ENCODE peak calls at places on chromosomes 12 and 14, in six cellular contexts. One of them, this sample, is unnamed.

GRCh38 chr12:69000540-69001243 is 67.7 kb upstream of the CPM start:
- DNase-seq in HepG2: no peak
- DNase-seq in GM12878: no peak
- DNase-seq in K562: no peak
- DNase-seq in endothelial cell of umbilical vein: no peak
- DNase-seq in A549: no peak
- DNase-seq in this sample: no peak

GRCh38 chr12:116026768-116027550 is 250.5 kb downstream of the MED13L start:
- DNase-seq in GM12878: no peak
- DNase-seq in A549: no peak
- DNase-seq in HepG2: no peak
- DNase-seq in K562: no peak
- DNase-seq in endothelial cell of umbilical vein: peak; percentile 41
- DNase-seq in this sample: no peak

GRCh38 chr12:51183816-51184215 is 10.9 kb upstream of the TFCP2 start:
- DNase-seq in A549: no peak
- DNase-seq in K562: no peak
- DNase-seq in HepG2: no peak
- DNase-seq in endothelial cell of umbilical vein: no peak
- DNase-seq in GM12878: no peak
- DNase-seq in this sample: no peak

GRCh38 chr12:68080577-68080976 is 79.0 kb downstream of the IFNG start:
- DNase-seq in A549: no peak
- DNase-seq in HepG2: no peak
- DNase-seq in GM12878: no peak
- DNase-seq in K562: no peak
- DNase-seq in endothelial cell of umbilical vein: no peak
- DNase-seq in this sample: no peak

GRCh38 chr14:44971459-44971858 is 9.5 kb downstream of the TOGARAM1 start:
- DNase-seq in endothelial cell of umbilical vein: no peak
- DNase-seq in K562: no peak
- DNase-seq in GM12878: no peak
- DNase-seq in A549: no peak
- DNase-seq in HepG2: no peak
- DNase-seq in this sample: no peak

GRCh38 chr12:6927379-6927991 is at the start of gene ATN1:
- DNase-seq in GM12878: no peak
- DNase-seq in K562: peak; percentile 76
- DNase-seq in endothelial cell of umbilical vein: peak; percentile 83
- DNase-seq in HepG2: no peak
- DNase-seq in A549: peak; percentile 56
- DNase-seq in this sample: peak; percentile 59

GRCh38 chr14:65361920-65362319 is 50.6 kb upstream of the FUT8 start:
- DNase-seq in K562: no peak
- DNase-seq in endothelial cell of umbilical vein: no peak
- DNase-seq in A549: no peak
- DNase-seq in HepG2: no peak
- DNase-seq in GM12878: no peak
- DNase-seq in this sample: no peak

GRCh38 chr14:24032727-24033418 is 18.9 kb upstream of the CARMIL3 start:
- DNase-seq in A549: peak; percentile 92
- DNase-seq in GM12878: no peak
- DNase-seq in K562: no peak
- DNase-seq in HepG2: peak; percentile 89
- DNase-seq in endothelial cell of umbilical vein: no peak
- DNase-seq in this sample: peak; percentile 79

GRCh38 chr12:111037047-111037446 is 116.7 kb upstream of the MYL2 start:
- DNase-seq in GM12878: no peak
- DNase-seq in HepG2: no peak
- DNase-seq in K562: no peak
- DNase-seq in A549: no peak
- DNase-seq in endothelial cell of umbilical vein: no peak
- DNase-seq in this sample: no peak

DNA sequence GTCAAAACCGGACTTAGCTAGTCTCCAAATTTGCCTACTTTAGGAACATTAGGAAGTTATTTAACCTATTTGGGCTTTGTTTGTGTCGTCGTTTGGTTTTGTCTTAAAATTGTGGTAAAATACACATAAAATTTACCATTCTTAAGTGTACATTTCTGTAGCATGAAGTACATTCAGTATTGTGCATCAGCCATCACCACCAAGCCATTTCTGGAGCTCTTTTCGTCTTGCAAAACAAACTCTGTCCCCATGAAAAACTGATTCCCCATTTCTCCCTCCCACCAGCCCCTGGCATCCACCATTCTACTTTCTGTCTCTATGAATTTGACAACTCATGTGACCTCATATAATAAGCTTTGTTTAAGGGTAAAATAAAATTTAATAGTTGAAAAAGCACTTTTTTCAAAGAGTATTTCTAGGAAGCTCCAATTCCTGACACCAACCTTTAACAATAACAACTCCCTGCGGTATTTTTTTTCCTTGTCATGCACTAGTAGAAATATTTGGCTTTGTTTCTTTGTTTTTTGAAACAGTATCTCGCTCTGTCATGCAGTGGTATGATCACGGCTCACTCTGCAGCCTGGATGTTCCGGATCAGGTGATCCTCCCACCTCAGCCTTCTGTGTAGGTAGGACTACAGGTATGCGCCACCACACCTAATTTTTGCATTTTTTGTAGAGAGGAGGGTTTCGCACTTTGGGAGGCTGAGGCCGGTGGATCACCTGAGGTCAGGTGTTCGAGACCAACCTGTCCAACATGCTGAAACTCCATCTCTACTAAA is 3.6 kb upstream of the UBC start:
- DNase-seq in HepG2: peak; percentile 49
- DNase-seq in GM12878: no peak
- DNase-seq in A549: no peak
- DNase-seq in K562: no peak
- DNase-seq in endothelial cell of umbilical vein: no peak
- DNase-seq in this sample: peak; percentile 22
- TF ChIP-seq MYC in HepG2: no peak
- TF ChIP-seq MYC in GM12878: no peak
- TF ChIP-seq MYC in A549: no peak
- TF ChIP-seq MYC in K562: no peak
- TF ChIP-seq MYC in endothelial cell of umbilical vein: no peak
- TF ChIP-seq MYC in this sample: no peak

GRCh38 chr14:38208825-38209562 is 1.3 kb downstream of the SSTR1 start:
- DNase-seq in K562: no peak
- DNase-seq in A549: no peak
- DNase-seq in HepG2: peak; percentile 33
- DNase-seq in endothelial cell of umbilical vein: peak; percentile 47
- DNase-seq in GM12878: no peak
- DNase-seq in this sample: no peak

GRCh38 chr14:38209572-38210159 is 2.0 kb downstream of the SSTR1 start:
- DNase-seq in GM12878: no peak
- DNase-seq in A549: no peak
- DNase-seq in K562: no peak
- DNase-seq in endothelial cell of umbilical vein: peak; percentile 29
- DNase-seq in HepG2: no peak
- DNase-seq in this sample: no peak

GRCh38 chr14:38211258-38211735 is 3.6 kb downstream of the SSTR1 start:
- DNase-seq in HepG2: no peak
- DNase-seq in A549: no peak
- DNase-seq in endothelial cell of umbilical vein: no peak
- DNase-seq in GM12878: no peak
- DNase-seq in K562: no peak
- DNase-seq in this sample: no peak

GRCh38 chr14:38210168-38210567 is 2.5 kb downstream of the SSTR1 start:
- DNase-seq in HepG2: no peak
- DNase-seq in A549: peak; percentile 24
- DNase-seq in endothelial cell of umbilical vein: peak; percentile 70
- DNase-seq in GM12878: no peak
- DNase-seq in K562: no peak
- DNase-seq in this sample: no peak

GRCh38 chr14:38210587-38211257 is 3.0 kb downstream of the SSTR1 start:
- DNase-seq in K562: no peak
- DNase-seq in GM12878: no peak
- DNase-seq in HepG2: no peak
- DNase-seq in endothelial cell of umbilical vein: peak; percentile 70
- DNase-seq in A549: peak; percentile 24
- DNase-seq in this sample: no peak
- TF ChIP-seq MYC in K562: no peak
- TF ChIP-seq MYC in GM12878: no peak
- TF ChIP-seq MYC in HepG2: no peak
- TF ChIP-seq MYC in endothelial cell of umbilical vein: no peak
- TF ChIP-seq MYC in A549: no peak
- TF ChIP-seq MYC in this sample: no peak

GRCh38 chr12:89960607-89961394 is 252.2 kb upstream of the ATP2B1 start:
- DNase-seq in GM12878: no peak
- DNase-seq in K562: no peak
- DNase-seq in endothelial cell of umbilical vein: no peak
- DNase-seq in HepG2: no peak
- DNase-seq in A549: no peak
- DNase-seq in this sample: no peak
- TF ChIP-seq MYC in GM12878: no peak
- TF ChIP-seq MYC in K562: no peak
- TF ChIP-seq MYC in endothelial cell of umbilical vein: no peak
- TF ChIP-seq MYC in HepG2: no peak
- TF ChIP-seq MYC in A549: no peak
- TF ChIP-seq MYC in this sample: no peak

GRCh38 chr14:105364100-105364708 is 34.1 kb upstream of the TEX22 start:
- DNase-seq in GM12878: no peak
- DNase-seq in endothelial cell of umbilical vein: no peak
- DNase-seq in HepG2: no peak
- DNase-seq in K562: peak; percentile 81
- DNase-seq in A549: no peak
- DNase-seq in this sample: no peak
- TF ChIP-seq MYC in GM12878: no peak
- TF ChIP-seq MYC in endothelial cell of umbilical vein: no peak
- TF ChIP-seq MYC in HepG2: no peak
- TF ChIP-seq MYC in K562: no peak
- TF ChIP-seq MYC in A549: no peak
- TF ChIP-seq MYC in this sample: no peak

GRCh38 chr12:95942106-95942531 is 295 bp downstream of the CCDC38 start:
- DNase-seq in HepG2: peak; percentile 46
- DNase-seq in endothelial cell of umbilical vein: no peak
- DNase-seq in K562: no peak
- DNase-seq in A549: no peak
- DNase-seq in GM12878: no peak
- DNase-seq in this sample: peak; percentile 43
- TF ChIP-seq MYC in HepG2: no peak
- TF ChIP-seq MYC in endothelial cell of umbilical vein: no peak
- TF ChIP-seq MYC in K562: no peak
- TF ChIP-seq MYC in A549: no peak
- TF ChIP-seq MYC in GM12878: no peak
- TF ChIP-seq MYC in this sample: no peak

DNA sequence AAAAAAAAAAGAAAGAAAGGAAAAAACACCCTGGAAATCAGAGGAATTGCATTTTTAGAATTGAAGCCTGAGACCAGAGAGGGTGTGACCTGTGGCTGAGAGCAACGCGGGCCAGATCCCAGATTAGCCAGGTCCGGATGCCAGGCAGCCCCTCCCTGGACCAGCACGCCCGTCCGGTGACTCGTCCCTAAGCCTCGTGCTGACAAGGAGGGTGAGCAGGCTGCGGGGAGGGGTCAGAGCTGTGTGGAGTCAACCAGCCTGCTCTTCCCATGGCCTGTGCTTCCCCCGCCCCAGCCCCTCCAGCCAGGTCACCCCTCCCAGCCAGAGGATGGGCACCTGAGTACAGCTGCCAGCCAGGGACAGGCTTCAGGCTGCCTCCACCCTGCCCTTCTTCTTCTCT is 4.2 kb upstream of the KLC1 start:
- DNase-seq in K562: no peak
- DNase-seq in GM12878: no peak
- DNase-seq in A549: peak; percentile 81
- DNase-seq in HepG2: peak; percentile 46
- DNase-seq in endothelial cell of umbilical vein: peak; percentile 39
- DNase-seq in this sample: peak; percentile 56
- TF ChIP-seq MYC in K562: no peak
- TF ChIP-seq MYC in GM12878: no peak
- TF ChIP-seq MYC in A549: peak; percentile 78
- TF ChIP-seq MYC in HepG2: no peak
- TF ChIP-seq MYC in endothelial cell of umbilical vein: peak; percentile 68
- TF ChIP-seq MYC in this sample: no peak

DNA sequence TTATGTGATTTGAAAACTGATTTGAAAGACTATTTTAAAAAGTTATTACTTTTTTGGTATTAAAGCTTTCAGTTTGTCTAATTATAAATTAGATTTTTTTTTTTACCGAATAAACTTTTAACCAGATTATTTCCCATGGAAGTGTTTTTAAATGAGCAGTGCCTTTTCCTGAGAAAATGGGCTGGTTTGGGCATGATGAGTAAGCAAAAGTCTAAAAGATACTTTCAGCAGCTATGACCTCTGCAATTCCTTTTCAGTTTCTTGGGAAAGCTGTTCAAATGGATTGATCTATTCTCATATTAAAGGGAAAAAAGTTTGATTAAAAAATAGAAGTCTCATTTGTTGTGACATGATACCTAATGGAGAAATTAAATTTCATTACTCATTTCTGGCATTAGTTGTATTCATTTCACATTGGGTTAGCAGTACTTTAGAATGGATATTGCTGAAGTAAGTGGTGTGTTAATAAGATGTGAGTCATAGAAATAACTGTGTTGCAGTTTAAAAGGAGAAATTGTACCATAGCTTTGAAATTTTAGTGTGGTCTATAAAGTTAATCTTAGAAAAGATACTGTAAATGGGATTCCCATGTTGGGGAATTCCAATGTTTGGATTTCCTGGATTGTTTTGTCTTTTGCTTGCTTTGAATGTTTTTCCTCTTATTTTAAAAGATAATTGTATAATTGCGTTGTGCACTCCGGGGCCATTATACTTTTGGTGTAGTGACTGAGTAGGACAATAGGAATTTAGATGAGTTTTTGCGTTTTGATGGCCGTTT is 21.0 kb downstream of the KTN1 start:
- DNase-seq in A549: peak; percentile 21
- DNase-seq in K562: no peak
- DNase-seq in HepG2: no peak
- DNase-seq in GM12878: no peak
- DNase-seq in endothelial cell of umbilical vein: peak; percentile 56
- DNase-seq in this sample: no peak
- TF ChIP-seq MYC in A549: no peak
- TF ChIP-seq MYC in K562: no peak
- TF ChIP-seq MYC in HepG2: no peak
- TF ChIP-seq MYC in GM12878: no peak
- TF ChIP-seq MYC in endothelial cell of umbilical vein: no peak
- TF ChIP-seq MYC in this sample: no peak

DNA sequence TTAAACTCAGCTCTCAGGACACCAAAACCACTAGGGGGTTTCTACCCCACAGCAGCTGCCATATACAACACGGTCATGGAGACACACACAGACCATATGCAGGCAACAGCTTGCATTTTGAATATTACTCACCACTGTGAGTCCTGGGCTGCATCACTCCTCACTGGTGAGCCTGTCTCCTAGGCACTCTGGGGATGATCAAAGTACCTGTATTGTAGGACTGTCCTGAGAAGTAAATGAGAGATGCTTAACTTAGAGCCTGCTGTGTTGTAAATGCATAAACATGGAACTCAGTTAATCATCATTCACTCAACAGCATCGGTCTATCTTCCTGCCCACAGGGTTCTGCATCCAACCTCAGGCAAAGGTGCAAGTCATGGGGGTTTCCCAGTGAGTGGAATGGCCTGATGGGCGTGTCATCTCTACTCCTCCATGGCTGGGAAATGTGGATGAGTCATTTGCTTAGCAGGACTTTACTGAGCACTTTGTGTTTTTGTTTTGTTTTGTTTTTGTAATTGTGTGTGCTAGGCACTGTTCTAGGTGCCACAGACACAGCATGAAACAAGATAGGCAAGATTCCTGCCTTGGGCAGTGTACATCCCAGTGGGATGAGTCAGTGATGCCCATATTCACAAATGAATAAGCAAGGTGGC is 1141.2 kb upstream of the TMEM132C start:
- DNase-seq in K562: peak; percentile 80
- DNase-seq in A549: peak; percentile 95
- DNase-seq in HepG2: no peak
- DNase-seq in endothelial cell of umbilical vein: no peak
- DNase-seq in GM12878: peak; percentile 56
- DNase-seq in this sample: no peak
- TF ChIP-seq MYC in K562: no peak
- TF ChIP-seq MYC in A549: peak; percentile 61
- TF ChIP-seq MYC in HepG2: no peak
- TF ChIP-seq MYC in endothelial cell of umbilical vein: no peak
- TF ChIP-seq MYC in GM12878: no peak
- TF ChIP-seq MYC in this sample: no peak